ENCODE peak calls at places on chromosomes 2 and 18, in eight cellular contexts. B is mesendoderm, A is astrocyte, G is A549, K is adrenal gland, M is HCT116, O is tibial artery, S is uterus. Y is an unnamed sample. For H3K4me1, the result is how much of the 10 kb centered on the place peaks cover.

GRCh38 chr2:235960011-235960715 is 208.0 kb downstream of the GBX2 start:
- DNase-seq in M (no peak), K (no peak), G (no peak), O (no peak), B (no peak), S (no peak), A (no peak), Y (no peak)

GRCh38 chr2:9284521-9285297 is 78.1 kb downstream of the ASAP2 start:
- DNase-seq in K (no peak), O (no peak), A (no peak), S (no peak), B (no peak), M (no peak), G (no peak), Y (no peak)

GRCh38 chr2:180990337-180990736 is 9.9 kb downstream of the UBE2E3 start:
- DNase-seq in K (no peak), O (no peak), G (no peak), B (no peak), A (no peak), M (no peak), S (no peak), Y (no peak)

GRCh38 chr2:219175928-219176817 is 552 bp downstream of the CNPPD1 start:
- DNase-seq in S (no peak), A (peak), K (peak), O (peak), M (no peak), G (peak), B (peak), Y (peak)

GRCh38 chr2:173307287-173307686 is 47.4 kb upstream of the CDCA7 start:
- DNase-seq in O (no peak), S (no peak), B (peak), G (no peak), M (no peak), K (no peak), A (no peak), Y (no peak)

GRCh38 chr2:58702302-58702696 is 461.2 kb upstream of the FANCL start:
- DNase-seq in K (no peak), O (no peak), S (no peak), B (peak), A (peak), G (no peak), M (no peak), Y (no peak)

GRCh38 chr18:8706545-8706980 is 1.2 kb downstream of the MTCL1 start:
- DNase-seq in G (no peak), K (no peak), B (no peak), O (no peak), S (no peak), A (no peak), M (no peak), Y (no peak)

GRCh38 chr2:230068658-230069080 is at the start of gene SLC16A14:
- DNase-seq in O (no peak), M (peak), B (peak), K (peak), S (peak), G (peak), A (peak), Y (peak)

GRCh38 chr2:81747481-81748070 is 1443.0 kb upstream of the LRRTM1 start:
- DNase-seq in O (no peak), A (no peak), K (no peak), G (no peak), S (no peak), M (no peak), B (no peak), Y (no peak)

GRCh38 chr18:72941001-72941400 is 73.2 kb upstream of the NETO1 start:
- DNase-seq in B (no peak), G (no peak), K (no peak), S (no peak), O (no peak), A (no peak), M (no peak), Y (no peak)

GRCh38 chr2:134466141-134466540 is 212.3 kb downstream of the MGAT5 start:
- DNase-seq in B (peak), S (no peak), A (peak), O (no peak), K (no peak), M (peak), G (no peak), Y (no peak)

GRCh38 chr18:3595282-3596273 is 145.6 kb downstream of the TGIF1 start:
- DNase-seq in M (no peak), K (peak), G (no peak), S (peak), A (peak), B (peak), O (peak), Y (no peak)

GRCh38 chr2:241314181-241314932 is 1.1 kb downstream of the HDLBP start:
- DNase-seq in K (no peak), G (peak), A (peak), M (peak), B (peak), O (no peak), S (no peak), Y (no peak)

GRCh38 chr2:54226224-54226623 is 29.8 kb downstream of the TSPYL6 start:
- DNase-seq in O (no peak), B (peak), G (no peak), A (no peak), M (no peak), K (no peak), S (no peak), Y (no peak)

GRCh38 chr2:74155830-74156229 is 8.1 kb upstream of the BOLA3 start:
- DNase-seq in A (no peak), G (no peak), M (no peak), S (no peak), O (no peak), K (no peak), B (no peak), Y (no peak)

GRCh38 chr2:157246212-157247067 is 11.1 kb upstream of the GALNT5 start:
- DNase-seq in M (peak), B (peak), S (no peak), O (no peak), G (peak), K (no peak), A (peak), Y (no peak)

GRCh38 chr18:45688113-45688512 is 35.9 kb upstream of the SLC14A1 start:
- DNase-seq in S (no peak), K (no peak), A (no peak), M (no peak), G (no peak), B (no peak), O (no peak), Y (no peak)

GRCh38 chr18:62554083-62554815 is 31.4 kb downstream of the ZCCHC2 start:
- DNase-seq in A (no peak), M (no peak), B (no peak), O (no peak), S (no peak), G (no peak), K (no peak), Y (no peak)

GRCh38 chr2:54348672-54349071 is 92.6 kb upstream of the TSPYL6 start:
- DNase-seq in M (no peak), O (no peak), K (no peak), S (no peak), G (no peak), A (peak), B (no peak), Y (peak)

GRCh38 chr18:59459352-59460059 is 100.4 kb upstream of the LMAN1 start:
- DNase-seq in M (peak), O (no peak), G (peak), K (no peak), S (no peak), B (peak), A (peak), Y (no peak)

GRCh38 chr2:55493220-55493619 is 26.3 kb upstream of the CFAP36 start:
- DNase-seq in O (no peak), K (no peak), A (no peak), B (no peak), M (no peak), G (no peak), S (no peak), Y (no peak)

GRCh38 chr2:173311844-173312606 is 42.6 kb upstream of the CDCA7 start:
- DNase-seq in A (no peak), K (no peak), G (no peak), S (no peak), B (no peak), M (no peak), O (no peak), Y (no peak)

GRCh38 chr18:65659312-65659711 is 91.5 kb upstream of the CDH7 start:
- DNase-seq in K (no peak), M (no peak), B (no peak), G (no peak), O (no peak), S (no peak), A (no peak), Y (no peak)

GRCh38 chr2:172889287-172889686 is 153.6 kb downstream of the RAPGEF4 start:
- DNase-seq in A (no peak), K (no peak), O (no peak), G (no peak), S (no peak), B (no peak), M (no peak), Y (no peak)

GRCh38 chr2:216691210-216691741 is 4.1 kb downstream of the IGFBP5 start:
- DNase-seq in A (peak), S (peak), G (peak), K (peak), O (peak), B (peak), M (no peak), Y (peak)

GRCh38 chr2:200860092-200860795 is 4.2 kb downstream of the CLK1 start:
- DNase-seq in A (peak), M (no peak), K (peak), S (peak), B (peak), G (no peak), O (peak), Y (no peak)

GRCh38 chr2:104856086-104856972 is 2.4 kb downstream of the POU3F3 start:
- DNase-seq in B (peak), O (no peak), G (no peak), S (no peak), K (no peak), A (no peak), M (no peak), Y (no peak)

GRCh38 chr2:104856973-104857261 is 3.0 kb downstream of the POU3F3 start:
- DNase-seq in G (no peak), B (peak), M (no peak), O (no peak), K (no peak), A (no peak), S (no peak), Y (no peak)

GRCh38 chr2:104859310-104860130 is 5.6 kb downstream of the POU3F3 start:
- DNase-seq in A (no peak), G (no peak), B (peak), S (no peak), O (no peak), K (no peak), M (no peak), Y (no peak)

GRCh38 chr2:104858325-104858978 is 4.5 kb downstream of the POU3F3 start:
- DNase-seq in B (no peak), S (no peak), G (no peak), A (no peak), M (no peak), O (no peak), K (no peak), Y (no peak)

DNA sequence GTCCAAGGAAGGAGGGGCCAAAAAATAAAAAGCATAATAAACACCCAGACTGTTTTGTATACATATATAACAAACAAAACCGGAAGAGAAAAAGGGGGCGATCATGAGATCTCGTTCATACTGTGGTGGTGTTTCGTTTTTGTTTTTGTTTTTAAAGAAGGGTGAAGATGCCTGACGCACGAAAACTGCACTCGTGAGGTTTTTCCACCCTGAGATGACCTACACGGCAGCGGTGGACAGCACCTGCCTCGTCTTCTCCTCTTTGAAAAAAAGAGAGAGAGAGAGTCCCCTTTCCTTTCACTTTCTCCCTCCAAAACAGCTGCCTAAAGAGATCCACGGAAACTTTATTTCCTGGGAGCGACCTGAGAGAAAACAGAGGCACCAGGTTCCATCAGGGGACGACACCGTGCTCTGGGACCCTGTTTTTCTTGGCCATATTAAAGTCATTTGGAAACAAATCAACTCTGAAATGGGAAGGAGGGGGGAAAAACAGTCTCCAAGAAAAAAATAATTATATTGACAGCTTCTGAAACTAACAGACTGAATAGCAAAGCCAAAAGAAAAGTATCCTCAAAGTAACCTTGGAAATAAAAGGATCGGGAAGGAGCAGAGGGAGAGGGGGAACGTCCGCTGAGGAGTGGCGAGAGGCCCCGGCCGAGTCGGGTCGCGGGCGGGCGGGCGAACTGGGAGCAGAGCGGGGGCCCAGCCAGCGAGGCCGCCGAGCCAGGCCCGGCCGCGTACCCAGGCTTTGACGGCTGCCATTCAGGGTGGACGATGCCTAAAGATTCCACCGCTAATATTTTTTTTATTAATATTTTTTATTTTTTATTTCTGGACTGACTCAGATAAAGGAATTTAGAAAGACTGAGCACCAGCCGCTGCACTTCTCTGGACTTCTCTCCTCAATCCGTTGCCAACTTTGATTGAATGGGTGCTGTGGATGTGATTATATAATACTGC is 3.6 kb downstream of the POU3F3 start:
- DNase-seq in K (no peak), S (no peak), M (no peak), O (no peak), B (peak), G (no peak), A (no peak), Y (no peak)
- H3K4me1 ChIP-seq in K (under half), S (under half), M (under half), O (under half), B (under half), G (under half), A (under half), Y (under half)

GRCh38 chr2:237627463-237628321 is at the start of gene LRRFIP1:
- DNase-seq in M (no peak), S (peak), B (peak), A (no peak), O (no peak), G (no peak), K (no peak), Y (peak)
- H3K4me1 ChIP-seq in M (under half), S (under half), B (under half), A (under half), O (half or more), G (under half), K (under half), Y (half or more)

GRCh38 chr2:46145840-46146239 is 151.4 kb upstream of the EPAS1 start:
- DNase-seq in O (no peak), G (no peak), A (no peak), M (no peak), K (no peak), B (no peak), S (no peak), Y (no peak)
- H3K4me1 ChIP-seq in O (under half), G (under half), A (under half), M (under half), K (under half), B (under half), S (under half), Y (under half)

DNA sequence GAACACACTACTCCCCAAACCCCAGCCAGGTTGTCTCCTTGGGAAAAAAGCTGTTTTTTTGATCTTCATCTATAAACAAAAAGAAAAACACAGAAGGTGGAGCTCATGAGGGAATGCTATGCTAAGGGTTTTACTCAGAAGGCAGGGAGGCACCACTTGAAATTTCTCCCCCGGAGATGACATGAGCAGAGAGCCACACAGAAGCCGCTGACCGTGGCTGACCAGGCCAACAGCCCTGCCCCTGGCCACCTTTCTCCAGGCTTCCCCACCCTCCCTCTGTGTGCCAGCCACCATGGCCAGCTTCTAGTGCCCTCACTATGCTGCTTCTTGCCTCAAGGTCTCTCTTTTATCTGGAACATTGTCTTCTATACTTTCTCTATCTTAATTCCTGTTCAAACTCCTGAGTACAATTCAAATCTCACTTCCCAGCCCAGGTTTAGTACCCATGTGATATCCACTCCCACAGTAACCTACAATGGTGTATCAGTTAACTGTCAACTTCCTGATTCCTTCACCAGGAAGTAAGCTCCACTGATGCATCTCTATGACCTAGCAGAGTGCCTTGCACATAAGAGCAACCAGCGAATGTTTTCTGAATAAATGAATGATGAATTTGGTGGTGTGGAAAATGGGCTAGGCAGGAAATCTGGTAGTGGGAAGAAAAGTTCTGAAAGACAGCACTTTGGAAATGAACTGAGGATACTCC is 15.3 kb downstream of the LAPTM4A start:
- DNase-seq in B (no peak), S (no peak), G (no peak), M (no peak), A (no peak), O (no peak), K (no peak), Y (no peak)
- H3K4me1 ChIP-seq in B (under half), S (under half), G (under half), M (under half), A (under half), O (under half), K (under half), Y (half or more)

DNA sequence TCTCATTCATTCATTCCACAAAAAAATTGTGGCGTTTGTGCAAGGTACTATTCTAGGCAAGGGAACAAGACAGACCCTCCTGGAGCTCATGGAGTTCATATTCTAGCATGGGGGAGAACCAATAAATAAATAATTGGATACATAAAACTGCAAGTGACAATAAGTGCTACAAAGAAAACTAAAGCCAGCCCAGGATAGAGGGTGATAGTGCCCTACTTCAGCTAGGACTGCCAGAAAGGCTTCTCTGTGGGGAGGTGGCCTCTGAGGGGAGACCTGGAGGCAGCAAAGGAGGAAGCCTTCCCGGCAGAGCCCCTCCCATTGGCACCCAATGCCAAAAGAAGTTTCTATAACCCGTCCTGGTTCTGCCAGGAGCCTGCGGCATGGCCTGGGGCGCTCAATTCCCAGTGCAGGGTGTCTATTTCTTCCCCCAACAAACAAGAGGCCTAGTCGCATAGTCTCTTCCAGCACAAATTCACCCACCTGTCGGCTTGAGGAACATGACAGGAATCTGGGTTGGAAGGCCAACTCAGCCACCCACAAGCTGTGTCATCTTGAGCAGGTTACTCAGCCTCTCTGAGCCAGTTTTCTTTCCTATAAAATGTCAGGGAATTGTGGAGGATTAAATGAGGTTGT is 94.4 kb downstream of the ZFP36L2 start:
- DNase-seq in B (no peak), M (no peak), A (no peak), G (no peak), K (no peak), O (no peak), S (no peak), Y (no peak)
- H3K4me1 ChIP-seq in B (under half), M (under half), A (under half), G (under half), K (half or more), O (under half), S (under half), Y (half or more)

DNA sequence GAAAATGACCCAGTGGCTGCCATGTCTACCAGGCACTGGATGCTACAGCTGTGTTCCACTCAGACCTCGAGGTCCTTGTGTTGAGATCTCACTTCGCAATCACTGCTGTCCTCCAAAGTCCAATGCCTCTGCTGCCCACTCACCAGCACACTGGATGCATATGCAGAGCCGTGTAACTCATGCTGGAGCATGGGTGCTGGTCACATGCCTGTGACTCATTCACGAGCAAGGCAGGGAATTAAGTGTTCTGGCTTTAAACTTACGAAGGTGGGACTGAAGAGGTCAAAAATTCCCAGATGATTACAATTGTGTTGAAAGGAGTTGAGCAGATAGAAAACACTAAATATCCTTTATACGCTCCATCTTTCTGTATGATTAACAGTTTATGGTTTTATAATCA is 417.5 kb downstream of the NUP35 start:
- DNase-seq in B (no peak), K (no peak), A (peak), G (no peak), O (no peak), M (no peak), S (no peak), Y (no peak)
- H3K4me1 ChIP-seq in B (under half), K (under half), A (under half), G (under half), O (under half), M (under half), S (under half), Y (under half)

DNA sequence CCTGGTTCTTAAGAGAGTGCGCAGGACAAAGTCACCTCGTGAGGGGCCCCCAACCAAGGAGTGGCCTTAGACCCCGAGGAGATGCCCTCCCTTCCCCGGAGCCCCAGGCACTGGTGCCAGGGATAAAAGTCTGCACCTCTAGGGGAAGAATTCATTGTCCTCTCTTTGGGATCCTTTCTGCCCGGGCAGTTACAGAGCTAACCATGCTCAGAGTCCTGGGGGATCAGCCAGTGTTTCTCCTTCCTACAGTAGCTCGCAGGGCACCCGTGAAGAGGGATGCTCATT is 3.0 kb upstream of the LPIN1 start:
- DNase-seq in K (no peak), G (no peak), A (no peak), B (no peak), O (no peak), S (no peak), M (no peak), Y (no peak)
- H3K4me1 ChIP-seq in K (under half), G (half or more), A (under half), B (under half), O (under half), S (under half), M (half or more), Y (half or more)

Y was measured in heart right ventricle.